ENCODE peak calls at places on chromosomes 7 and 10, in five cellular contexts. U is M059J, P is NCI-H1048, Z is NCI-H748 treated with DMSO at 0.1 percent for 48 hours, L is ELF-1. S is an unnamed sample.

GRCh38 chr10:794382-794956 is 105.0 kb upstream of the DIP2C start:
- DNase-seq in L (peak), P (no peak), U (peak), Z (no peak), S (no peak)

GRCh38 chr7:81499262-81500116 is 270.4 kb downstream of the HGF start:
- DNase-seq in U (peak), P (peak), Z (peak), L (peak), S (peak)

GRCh38 chr10:38118072-38118807 is 24.1 kb downstream of the ZNF37A start:
- DNase-seq in U (no peak), Z (no peak), P (no peak), L (no peak), S (peak)

GRCh38 chr7:112042631-112043030 is 163.6 kb downstream of the DOCK4 start:
- DNase-seq in L (no peak), Z (no peak), P (no peak), U (no peak), S (peak)

GRCh38 chr10:109892087-109892486 is 31.2 kb downstream of the XPNPEP1 start:
- DNase-seq in P (no peak), Z (no peak), L (no peak), U (peak), S (no peak)

GRCh38 chr7:66687186-66687585 is 53.3 kb upstream of the RABGEF1 start:
- DNase-seq in Z (no peak), U (no peak), P (no peak), L (no peak), S (no peak)

GRCh38 chr7:151444632-151445031 is 4.7 kb upstream of the CRYGN start:
- DNase-seq in P (no peak), Z (no peak), L (no peak), U (no peak), S (no peak)

GRCh38 chr7:121992046-121992445 is 119.1 kb downstream of the PTPRZ1 start:
- DNase-seq in Z (no peak), P (no peak), U (no peak), L (no peak), S (no peak)

GRCh38 chr7:99460651-99461050 is 5.3 kb downstream of the ATP5MF start:
- DNase-seq in Z (no peak), P (no peak), U (no peak), L (no peak), S (no peak)

GRCh38 chr10:4004144-4004543 is 219.1 kb upstream of the KLF6 start:
- DNase-seq in L (no peak), Z (no peak), U (no peak), P (no peak), S (no peak)

GRCh38 chr10:42995537-42995936 is 81.3 kb upstream of the RET start:
- DNase-seq in U (no peak), Z (no peak), P (no peak), L (no peak), S (no peak)

GRCh38 chr10:86359111-86359510 is 7.5 kb downstream of the GRID1 start:
- DNase-seq in Z (no peak), L (no peak), P (no peak), U (no peak), S (no peak)

GRCh38 chr10:87750001-87750651 is 67.9 kb downstream of the ATAD1 start:
- DNase-seq in U (peak), L (no peak), P (no peak), Z (no peak), S (peak)

GRCh38 chr7:28768577-28769147 is 189.5 kb downstream of the TRIL start:
- DNase-seq in U (peak), P (no peak), Z (no peak), L (peak), S (no peak)

GRCh38 chr7:1004018-1004880 is 21.3 kb downstream of the CYP2W1 start:
- DNase-seq in L (no peak), Z (no peak), P (no peak), U (no peak), S (no peak)

GRCh38 chr7:152894295-152895170 is 135.0 kb downstream of the ACTR3B start:
- DNase-seq in L (peak), P (no peak), Z (no peak), U (no peak), S (peak)

GRCh38 chr10:62690703-62691102 is 113.8 kb upstream of the ADO start:
- DNase-seq in L (peak), U (peak), Z (no peak), P (no peak), S (peak)

GRCh38 chr10:100076750-100077149 is 4.9 kb downstream of the CPN1 start:
- DNase-seq in L (no peak), U (no peak), P (no peak), Z (no peak), S (no peak)

GRCh38 chr7:151249034-151249731 is 689 bp upstream of the SMARCD3 start:
- DNase-seq in U (peak), P (no peak), L (no peak), Z (no peak), S (no peak)

GRCh38 chr7:95180-95862 is 97.0 kb upstream of the FAM20C start:
- DNase-seq in U (peak), P (no peak), L (no peak), Z (no peak), S (no peak)

GRCh38 chr10:49761789-49762565 is at the start of gene OGDHL:
- DNase-seq in U (peak), P (peak), Z (no peak), L (peak), S (peak)

GRCh38 chr7:139574618-139575337 is 51.3 kb downstream of the CLEC2L start:
- DNase-seq in P (no peak), L (no peak), Z (no peak), U (no peak), S (no peak)

GRCh38 chr10:114684085-114684821 is 26.2 kb upstream of the ABLIM1 start:
- DNase-seq in Z (no peak), L (no peak), U (peak), P (no peak), S (no peak)

GRCh38 chr10:33252794-33253203 is 81.7 kb downstream of the NRP1 start:
- DNase-seq in Z (no peak), U (peak), L (no peak), P (no peak), S (no peak)

GRCh38 chr10:116211682-116212081 is 61.3 kb downstream of the GFRA1 start:
- DNase-seq in Z (no peak), P (no peak), U (peak), L (no peak), S (no peak)